ENCODE peak calls at places on chromosomes 5 and 9, in six cellular contexts. M, N, Q, C, B and L are unnamed samples.

GRCh38 chr9:8338249-8338721 is 538.7 kb upstream of the DMAC1 start:
- DNase-seq in M (no peak), N (no peak), Q (no peak), C (peak; percentile 87), B (no peak), L (no peak)

GRCh38 chr5:33662721-33663435 is 222.1 kb downstream of the TARS1 start:
- DNase-seq in M (no peak), N (no peak), Q (peak; percentile 52), C (peak; percentile 81), B (peak; percentile 89), L (no peak)

GRCh38 chr5:175657593-175658271 is at the start of gene HRH2:
- DNase-seq in M (no peak), N (peak; percentile 0), Q (no peak), C (no peak), B (no peak), L (no peak)

GRCh38 chr5:177256296-177256695 is 47.2 kb downstream of the RAB24 start:
- DNase-seq in M (no peak), N (no peak), Q (no peak), C (peak; percentile 14), B (peak; percentile 26), L (no peak)

GRCh38 chr5:61808091-61808490 is 476.0 kb downstream of the ZSWIM6 start:
- DNase-seq in M (no peak), N (no peak), Q (no peak), C (no peak), B (no peak), L (no peak)

GRCh38 chr9:138062196-138062595 is 184.6 kb downstream of the CACNA1B start:
- DNase-seq in M (peak; percentile 40), N (no peak), Q (no peak), C (no peak), B (no peak), L (peak; percentile 40)

GRCh38 chr5:169223595-169223953 is 77.4 kb downstream of the SLIT3 start:
- DNase-seq in M (no peak), N (no peak), Q (no peak), C (peak; percentile 63), B (no peak), L (no peak)

GRCh38 chr9:69027355-69028097 is 8.0 kb upstream of the FXN start:
- DNase-seq in M (no peak), N (peak; percentile 68), Q (peak; percentile 11), C (peak; percentile 54), B (peak; percentile 40), L (no peak)

GRCh38 chr9:16888594-16888993 is 18.1 kb upstream of the BNC2 start:
- DNase-seq in M (no peak), N (no peak), Q (no peak), C (no peak), B (no peak), L (no peak)

GRCh38 chr9:107338911-107339659 is 56.0 kb downstream of the RAD23B start:
- DNase-seq in M (no peak), N (no peak), Q (no peak), C (no peak), B (no peak), L (no peak)

GRCh38 chr9:122988919-122989614 is 44.4 kb upstream of the GPR21 start:
- DNase-seq in M (no peak), N (no peak), Q (no peak), C (peak; percentile 10), B (no peak), L (no peak)

GRCh38 chr9:113150670-113151591 is at the start of gene SLC31A2:
- DNase-seq in M (peak; percentile 86), N (peak; percentile 85), Q (peak; percentile 46), C (peak; percentile 80), B (peak; percentile 86), L (peak; percentile 98)

GRCh38 chr5:127312131-127312530 is 21.5 kb downstream of the MEGF10 start:
- DNase-seq in M (no peak), N (no peak), Q (no peak), C (no peak), B (no peak), L (no peak)

GRCh38 chr9:109050444-109050843 is 37.1 kb upstream of the CTNNAL1 start:
- DNase-seq in M (no peak), N (no peak), Q (no peak), C (no peak), B (no peak), L (no peak)

GRCh38 chr5:40410231-40410861 is 269.4 kb upstream of the PTGER4 start:
- DNase-seq in M (no peak), N (no peak), Q (no peak), C (peak; percentile 35), B (peak; percentile 62), L (no peak)

GRCh38 chr5:154756203-154756870 is 1.2 kb downstream of the LARP1 start:
- DNase-seq in M (peak; percentile 58), N (no peak), Q (no peak), C (no peak), B (peak; percentile 25), L (peak; percentile 92)

GRCh38 chr9:122370869-122371467 is at the start of gene PTGS1:
- DNase-seq in M (no peak), N (no peak), Q (no peak), C (no peak), B (peak; percentile 49), L (no peak)

GRCh38 chr9:16679327-16679821 is 191.1 kb downstream of the BNC2 start:
- DNase-seq in M (no peak), N (no peak), Q (peak; percentile 49), C (peak; percentile 73), B (peak; percentile 60), L (no peak)

GRCh38 chr9:124764774-124765438 is 6.2 kb downstream of the NR6A1 start:
- DNase-seq in M (no peak), N (peak; percentile 37), Q (no peak), C (no peak), B (peak; percentile 26), L (no peak)

GRCh38 chr9:108142504-108143201 is 653.1 kb upstream of the KLF4 start:
- DNase-seq in M (peak; percentile 67), N (no peak), Q (peak; percentile 82), C (peak; percentile 75), B (peak; percentile 72), L (peak; percentile 96)

GRCh38 chr9:137318565-137318964 is 16.5 kb upstream of the NRARP start:
- DNase-seq in M (no peak), N (no peak), Q (no peak), C (no peak), B (no peak), L (no peak)

GRCh38 chr5:141003791-141004601 is 37.7 kb downstream of the PCDHAC2 start:
- DNase-seq in M (no peak), N (no peak), Q (no peak), C (no peak), B (no peak), L (no peak)

GRCh38 chr9:112074250-112075008 is 100.7 kb downstream of the SUSD1 start:
- DNase-seq in M (no peak), N (peak; percentile 61), Q (peak; percentile 86), C (peak; percentile 96), B (peak; percentile 96), L (peak; percentile 72)

GRCh38 chr9:133490865-133491655 is 12.2 kb upstream of the SLC2A6 start:
- DNase-seq in M (no peak), N (no peak), Q (no peak), C (no peak), B (no peak), L (no peak)